ENCODE peak calls at places on chromosomes 3 and 15, in four cellular contexts. One of them, this sample, is unnamed.

GRCh38 chr3:58131101-58131500 is 79.7 kb downstream of the DNASE1L3 start:
- DNase-seq in AG04449: no peak
- DNase-seq in heart left ventricle: no peak
- DNase-seq in IMR-90: no peak
- DNase-seq in this sample: no peak

GRCh38 chr3:15982667-15983145 is 184.9 kb upstream of the ANKRD28 start:
- DNase-seq in heart left ventricle: no peak
- DNase-seq in AG04449: peak; percentile 84
- DNase-seq in IMR-90: peak; percentile 96
- DNase-seq in this sample: peak; percentile 97

GRCh38 chr3:28595364-28595763 is 246.7 kb upstream of the AZI2 start:
- DNase-seq in heart left ventricle: no peak
- DNase-seq in AG04449: no peak
- DNase-seq in IMR-90: no peak
- DNase-seq in this sample: no peak

GRCh38 chr15:49315543-49315942 is 107.5 kb upstream of the FGF7 start:
- DNase-seq in IMR-90: no peak
- DNase-seq in heart left ventricle: no peak
- DNase-seq in AG04449: no peak
- DNase-seq in this sample: no peak

GRCh38 chr3:158532099-158532734 is 38.8 kb upstream of the MLF1 start:
- DNase-seq in IMR-90: peak; percentile 70
- DNase-seq in AG04449: no peak
- DNase-seq in heart left ventricle: no peak
- DNase-seq in this sample: peak; percentile 48

GRCh38 chr15:90101130-90101968 is 919 bp downstream of the IDH2 start:
- DNase-seq in heart left ventricle: peak; percentile 85
- DNase-seq in AG04449: no peak
- DNase-seq in IMR-90: no peak
- DNase-seq in this sample: peak; percentile 25

GRCh38 chr15:94844533-94845390 is 613.4 kb downstream of the MCTP2 start:
- DNase-seq in heart left ventricle: peak; percentile 88
- DNase-seq in IMR-90: no peak
- DNase-seq in AG04449: no peak
- DNase-seq in this sample: peak; percentile 24

GRCh38 chr15:31552482-31553099 is 226.0 kb downstream of the KLF13 start:
- DNase-seq in heart left ventricle: no peak
- DNase-seq in IMR-90: peak; percentile 24
- DNase-seq in AG04449: no peak
- DNase-seq in this sample: peak; percentile 64

GRCh38 chr15:51688863-51689262 is 7.6 kb downstream of the SCG3 start:
- DNase-seq in heart left ventricle: no peak
- DNase-seq in AG04449: no peak
- DNase-seq in IMR-90: peak; percentile 7
- DNase-seq in this sample: no peak

GRCh38 chr15:29677871-29678431 is 144.3 kb downstream of the TJP1 start:
- DNase-seq in heart left ventricle: no peak
- DNase-seq in IMR-90: no peak
- DNase-seq in AG04449: no peak
- DNase-seq in this sample: no peak

GRCh38 chr15:68017221-68017620 is 36.9 kb upstream of the PIAS1 start:
- DNase-seq in IMR-90: no peak
- DNase-seq in heart left ventricle: no peak
- DNase-seq in AG04449: no peak
- DNase-seq in this sample: no peak

GRCh38 chr3:193788189-193788946 is 195.4 kb downstream of the OPA1 start:
- DNase-seq in IMR-90: peak; percentile 53
- DNase-seq in AG04449: no peak
- DNase-seq in heart left ventricle: peak; percentile 75
- DNase-seq in this sample: peak; percentile 62

GRCh38 chr15:69857246-69857645 is 240.5 kb downstream of the TLE3 start:
- DNase-seq in heart left ventricle: no peak
- DNase-seq in AG04449: no peak
- DNase-seq in IMR-90: no peak
- DNase-seq in this sample: no peak

GRCh38 chr15:86231864-86232801 is 152.5 kb downstream of the AGBL1 start:
- DNase-seq in AG04449: no peak
- DNase-seq in heart left ventricle: no peak
- DNase-seq in IMR-90: no peak
- DNase-seq in this sample: peak; percentile 38

GRCh38 chr3:180610981-180611380 is 9.0 kb downstream of the TTC14 start:
- DNase-seq in IMR-90: peak; percentile 25
- DNase-seq in heart left ventricle: no peak
- DNase-seq in AG04449: no peak
- DNase-seq in this sample: no peak

GRCh38 chr3:44355634-44356033 is 17.1 kb downstream of the TCAIM start:
- DNase-seq in IMR-90: peak; percentile 91
- DNase-seq in heart left ventricle: no peak
- DNase-seq in AG04449: peak; percentile 70
- DNase-seq in this sample: peak; percentile 85

GRCh38 chr3:152253514-152253913 is 15.2 kb upstream of the MBNL1 start:
- DNase-seq in IMR-90: no peak
- DNase-seq in AG04449: no peak
- DNase-seq in heart left ventricle: no peak
- DNase-seq in this sample: no peak

GRCh38 chr15:66292261-66293084 is 895 bp upstream of the DIS3L start:
- DNase-seq in AG04449: no peak
- DNase-seq in heart left ventricle: no peak
- DNase-seq in IMR-90: no peak
- DNase-seq in this sample: no peak

GRCh38 chr3:36166477-36166876 is 213.8 kb upstream of the STAC start:
- DNase-seq in IMR-90: no peak
- DNase-seq in heart left ventricle: no peak
- DNase-seq in AG04449: no peak
- DNase-seq in this sample: peak; percentile 49

GRCh38 chr3:15438988-15439387 is 11.6 kb downstream of the EAF1 start:
- DNase-seq in heart left ventricle: no peak
- DNase-seq in AG04449: no peak
- DNase-seq in IMR-90: peak; percentile 69
- DNase-seq in this sample: peak; percentile 15

GRCh38 chr3:109413049-109413448 is 75.7 kb upstream of the DPPA4 start:
- DNase-seq in AG04449: no peak
- DNase-seq in heart left ventricle: no peak
- DNase-seq in IMR-90: no peak
- DNase-seq in this sample: peak; percentile 30

GRCh38 chr3:52070724-52071621 is 14.6 kb upstream of the DUSP7 start:
- DNase-seq in AG04449: no peak
- DNase-seq in heart left ventricle: no peak
- DNase-seq in IMR-90: no peak
- DNase-seq in this sample: peak; percentile 96

GRCh38 chr3:179229177-179229576 is 21.7 kb downstream of the KCNMB3 start:
- DNase-seq in heart left ventricle: no peak
- DNase-seq in IMR-90: no peak
- DNase-seq in AG04449: no peak
- DNase-seq in this sample: no peak

GRCh38 chr3:122021811-122022401 is at the start of gene ILDR1:
- DNase-seq in AG04449: no peak
- DNase-seq in IMR-90: no peak
- DNase-seq in heart left ventricle: no peak
- DNase-seq in this sample: no peak

GRCh38 chr3:36826240-36826639 is 61.9 kb upstream of the DCLK3 start:
- DNase-seq in IMR-90: no peak
- DNase-seq in AG04449: no peak
- DNase-seq in heart left ventricle: no peak
- DNase-seq in this sample: no peak

GRCh38 chr3:20222274-20222673 is 36.3 kb upstream of the SGO1 start:
- DNase-seq in AG04449: no peak
- DNase-seq in heart left ventricle: no peak
- DNase-seq in IMR-90: no peak
- DNase-seq in this sample: no peak

GRCh38 chr15:22980189-22981136 is at the start of gene CYFIP1:
- DNase-seq in AG04449: no peak
- DNase-seq in heart left ventricle: peak; percentile 93
- DNase-seq in IMR-90: peak; percentile 83
- DNase-seq in this sample: peak; percentile 88

GRCh38 chr3:27591811-27592210 is 107.6 kb upstream of the SLC4A7 start:
- DNase-seq in AG04449: no peak
- DNase-seq in IMR-90: no peak
- DNase-seq in heart left ventricle: no peak
- DNase-seq in this sample: peak; percentile 39

GRCh38 chr3:41199866-41200668 is 762 bp downstream of the CTNNB1 start:
- DNase-seq in heart left ventricle: no peak
- DNase-seq in AG04449: no peak
- DNase-seq in IMR-90: no peak
- DNase-seq in this sample: peak; percentile 50

GRCh38 chr3:31918179-31919165 is 62.6 kb downstream of the OSBPL10 start:
- DNase-seq in heart left ventricle: no peak
- DNase-seq in AG04449: no peak
- DNase-seq in IMR-90: no peak
- DNase-seq in this sample: peak; percentile 53